ENCODE peak calls at places on chromosomes 7 and 10, in five cellular contexts. Q is endothelial cell, U is adrenal gland, Y is neural progenitor cell, K is GM06990. V is an unnamed sample.

GRCh38 chr7:27586825-27587224 is 75.9 kb downstream of the HIBADH start:
- DNase-seq in K (peak), Q (no peak), Y (peak), U (no peak), V (no peak)

GRCh38 chr10:69869291-69869841 is 67.7 kb downstream of the COL13A1 start:
- DNase-seq in Y (no peak), K (no peak), U (no peak), Q (peak), V (no peak)

GRCh38 chr10:22245567-22245966 is 27.8 kb upstream of the EBLN1 start:
- DNase-seq in U (no peak), Q (no peak), Y (peak), K (no peak), V (no peak)

GRCh38 chr10:118036281-118036875 is 10.4 kb downstream of the RAB11FIP2 start:
- DNase-seq in Y (no peak), U (no peak), K (no peak), Q (no peak), V (no peak)

GRCh38 chr10:94762393-94762792 is at the start of gene CYP2C19:
- DNase-seq in K (no peak), Q (no peak), Y (no peak), U (no peak), V (no peak)

GRCh38 chr10:59891349-59891748 is 15.0 kb downstream of the CCDC6 start:
- DNase-seq in K (no peak), U (no peak), Q (no peak), Y (no peak), V (no peak)

GRCh38 chr10:6953131-6953834 is 373.2 kb upstream of the PRKCQ start:
- DNase-seq in Q (no peak), Y (no peak), K (no peak), U (no peak), V (no peak)

GRCh38 chr7:2100278-2101205 is 132.2 kb downstream of the MAD1L1 start:
- DNase-seq in Q (no peak), K (peak), Y (no peak), U (peak), V (no peak)

GRCh38 chr10:87635498-87636312 is 24.0 kb upstream of the PAPSS2 start:
- DNase-seq in Q (no peak), Y (no peak), K (peak), U (no peak), V (no peak)

V was measured in HuH-7.5.